ENCODE peak calls at places on chromosomes 3 and 15, in nine cellular contexts. W is kidney, F is transverse colon, J is PC-3, U is fibroblast of lung, V is right lobe of liver, P is neural progenitor cell, X is A549, D is heart right ventricle. B is an unnamed sample.

GRCh38 chr3:153956621-153957020 is 164.6 kb upstream of the ARHGEF26 start:
- DNase-seq in W (no peak), V (no peak), J (no peak), P (no peak), X (no peak), F (no peak), D (no peak), U (no peak), B (no peak)

GRCh38 chr15:98160236-98160635 is 199.7 kb downstream of the ARRDC4 start:
- DNase-seq in W (no peak), U (no peak), F (no peak), V (no peak), D (no peak), J (no peak), X (no peak), P (no peak), B (no peak)

GRCh38 chr15:68428431-68428940 is 3.5 kb downstream of the ITGA11 start:
- DNase-seq in D (no peak), U (no peak), F (no peak), X (no peak), J (no peak), W (peak; percentile 17), V (no peak), P (no peak), B (no peak)

GRCh38 chr15:22888120-22888859 is 49.8 kb downstream of the NIPA2 start:
- DNase-seq in U (peak; percentile 97), V (no peak), J (peak; percentile 84), D (no peak), P (no peak), F (no peak), W (no peak), X (peak; percentile 71), B (no peak)

GRCh38 chr15:101028321-101028720 is 109.2 kb downstream of the LRRK1 start:
- DNase-seq in D (no peak), J (no peak), P (no peak), U (peak; percentile 56), F (peak; percentile 7), X (no peak), V (no peak), W (no peak), B (no peak)

GRCh38 chr3:174466471-174467054 is 392.6 kb upstream of the NAALADL2 start:
- DNase-seq in P (peak; percentile 66), F (no peak), W (no peak), J (no peak), X (no peak), U (peak; percentile 53), V (no peak), D (no peak), B (no peak)

GRCh38 chr15:82100116-82100795 is 54.4 kb upstream of the MEX3B start:
- DNase-seq in W (no peak), V (no peak), D (no peak), J (no peak), P (peak; percentile 15), X (no peak), U (peak; percentile 50), F (no peak), B (no peak)

GRCh38 chr3:190616627-190617026 is 102.7 kb downstream of the IL1RAP start:
- DNase-seq in W (no peak), X (no peak), J (no peak), D (no peak), U (no peak), V (no peak), F (no peak), P (no peak), B (no peak)

GRCh38 chr3:189186093-189186492 is 14.3 kb downstream of the TPRG1 start:
- DNase-seq in V (no peak), W (no peak), J (no peak), U (peak; percentile 49), F (no peak), X (no peak), P (no peak), D (no peak), B (no peak)

GRCh38 chr3:187852842-187853727 is 107.8 kb upstream of the BCL6 start:
- DNase-seq in X (peak; percentile 18), U (no peak), W (no peak), V (no peak), J (no peak), F (peak; percentile 19), D (no peak), P (no peak), B (no peak)

GRCh38 chr3:96753124-96753523 is 61.3 kb upstream of the EPHA6 start:
- DNase-seq in U (no peak), X (no peak), W (peak; percentile 57), J (no peak), D (no peak), F (no peak), P (no peak), V (no peak), B (no peak)

GRCh38 chr3:56869157-56869889 is 67.6 kb upstream of the ARHGEF3 start:
- DNase-seq in F (no peak), P (no peak), V (no peak), U (peak; percentile 10), D (no peak), J (peak; percentile 70), X (no peak), W (no peak), B (no peak)

GRCh38 chr3:141402476-141403171 is 34.3 kb downstream of the ZBTB38 start:
- DNase-seq in X (peak; percentile 74), W (peak; percentile 88), D (peak; percentile 80), J (peak; percentile 29), V (peak; percentile 79), U (peak; percentile 78), P (peak; percentile 82), F (peak; percentile 69), B (peak; percentile 70)

GRCh38 chr3:95721938-95722337 is 1092.5 kb upstream of the EPHA6 start:
- DNase-seq in U (no peak), J (peak; percentile 3), F (no peak), X (no peak), W (no peak), V (no peak), D (no peak), P (no peak), B (no peak)

GRCh38 chr15:66655997-66656396 is 46.0 kb upstream of the SMAD6 start:
- DNase-seq in W (no peak), J (peak; percentile 73), P (no peak), V (no peak), U (no peak), X (no peak), F (no peak), D (no peak), B (no peak)

GRCh38 chr15:60555291-60555690 is 76.3 kb upstream of the ICE2 start:
- DNase-seq in D (no peak), W (no peak), P (no peak), V (no peak), J (no peak), F (no peak), U (no peak), X (no peak), B (no peak)

GRCh38 chr3:67790043-67790442 is 135.6 kb upstream of the SUCLG2 start:
- DNase-seq in U (peak; percentile 63), D (peak; percentile 11), W (no peak), F (peak; percentile 64), X (peak; percentile 49), P (peak; percentile 62), J (peak; percentile 49), V (no peak), B (peak; percentile 66)

GRCh38 chr3:141485578-141486415 is 1.0 kb upstream of the RASA2 start:
- DNase-seq in J (peak; percentile 69), D (no peak), X (peak; percentile 79), V (no peak), P (peak; percentile 19), U (peak; percentile 40), W (no peak), F (no peak), B (peak; percentile 68)

GRCh38 chr3:26090589-26090988 is 300.7 kb downstream of the OXSM start:
- DNase-seq in V (no peak), W (no peak), X (no peak), U (no peak), P (no peak), D (no peak), F (no peak), J (no peak), B (no peak)
- TF ChIP-seq CTCF in V (no peak), W (no peak), X (no peak), U (no peak), P (no peak), D (no peak), F (no peak), J (no peak), B (no peak)

GRCh38 chr15:70754862-70755261 is 8.5 kb downstream of the UACA start:
- DNase-seq in X (no peak), P (no peak), U (no peak), F (no peak), W (no peak), D (no peak), J (no peak), V (no peak), B (no peak)

GRCh38 chr15:70748281-70748747 is 15.0 kb downstream of the UACA start:
- DNase-seq in W (peak; percentile 74), U (peak; percentile 37), F (no peak), V (peak; percentile 53), P (no peak), J (peak; percentile 10), D (peak; percentile 42), X (no peak), B (no peak)

GRCh38 chr15:70753101-70753829 is 10.1 kb downstream of the UACA start:
- DNase-seq in W (no peak), U (no peak), X (no peak), F (no peak), P (no peak), V (no peak), D (no peak), J (no peak), B (no peak)

GRCh38 chr15:70750203-70750869 is 13.0 kb downstream of the UACA start:
- DNase-seq in W (no peak), U (no peak), F (no peak), P (no peak), X (no peak), D (no peak), V (no peak), J (no peak), B (no peak)

GRCh38 chr15:70752142-70752754 is 11.1 kb downstream of the UACA start:
- DNase-seq in U (peak; percentile 41), X (no peak), F (peak; percentile 34), P (no peak), V (no peak), W (no peak), J (no peak), D (peak; percentile 49), B (no peak)
- H3K9me3 ChIP-seq in U (no peaks in the 10 kb centered on the region), X (no peaks in the 10 kb centered on the region), F (no peaks in the 10 kb centered on the region), P (no peaks in the 10 kb centered on the region), V (no peaks in the 10 kb centered on the region), W (no peaks in the 10 kb centered on the region), J (no peaks in the 10 kb centered on the region), D (no peaks in the 10 kb centered on the region), B (no peaks in the 10 kb centered on the region)

GRCh38 chr3:9473496-9473895 is 76.1 kb downstream of the SETD5 start:
- DNase-seq in U (no peak), P (no peak), X (no peak), W (no peak), V (no peak), J (no peak), F (no peak), D (no peak), B (no peak)
- H3K4me1 ChIP-seq in U (no peaks in the 10 kb centered on the region), P (no peaks in the 10 kb centered on the region), X (peaks cover 4% of the 10 kb centered on the region), W (no peaks in the 10 kb centered on the region), V (no peaks in the 10 kb centered on the region), J (no peaks in the 10 kb centered on the region), F (no peaks in the 10 kb centered on the region), D (no peaks in the 10 kb centered on the region), B (no peaks in the 10 kb centered on the region)

DNA sequence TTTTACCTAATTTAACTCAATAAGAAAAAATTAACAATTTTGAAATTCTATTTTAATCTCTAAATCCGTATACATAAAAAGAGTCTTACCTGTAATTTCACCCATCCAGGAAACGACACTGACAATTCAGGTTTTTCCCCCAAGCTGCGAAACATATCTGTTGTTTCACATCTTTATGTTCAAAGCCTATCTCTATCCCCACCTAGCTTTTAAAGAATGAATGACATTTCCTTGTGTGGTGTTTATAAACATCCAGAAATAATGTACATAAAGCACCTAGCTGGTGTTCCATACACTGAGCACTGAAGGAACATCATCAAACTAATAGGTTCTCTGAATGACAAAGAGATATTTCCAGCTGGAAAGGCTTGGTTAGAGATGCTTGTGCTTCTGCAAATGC is 867.8 kb downstream of the SQOR start:
- DNase-seq in V (no peak), W (no peak), J (peak; percentile 39), U (no peak), D (no peak), P (peak; percentile 3), F (no peak), X (no peak), B (peak; percentile 2)
- TF ChIP-seq CTCF in V (no peak), W (peak; percentile 8), J (peak; percentile 50), U (no peak), D (peak; percentile 23), P (peak; percentile 46), F (no peak), X (no peak), B (peak; percentile 11)